ENCODE peak calls at places on chromosomes 5 and 9, in four cellular contexts. V is iris pigment epithelial cell; U is stimulated activated CD8-positive, alpha-beta memory T cell treated with anti-CD3 and anti-CD28 coated beads, Interleukin-4, amount 100 ng/mL, for 24 hours; O is naive B cell. J is an unnamed sample.

GRCh38 chr5:118478852-118479251 is 509.5 kb downstream of the DTWD2 start:
- DNase-seq in U (no peak), O (no peak), V (no peak), J (no peak)

GRCh38 chr9:87336914-87337333 is 160.7 kb upstream of the DAPK1 start:
- DNase-seq in O (no peak), V (peak; percentile 88), U (no peak), J (peak; percentile 94)

GRCh38 chr5:149414405-149415244 is 35.5 kb upstream of the IL17B start:
- DNase-seq in V (no peak), U (no peak), O (no peak), J (peak; percentile 93)

GRCh38 chr9:121455527-121456239 is 44.0 kb downstream of the GGTA1 start:
- DNase-seq in O (no peak), U (peak; percentile 15), V (no peak), J (no peak)

GRCh38 chr5:53334431-53334941 is 145.9 kb upstream of the FST start:
- DNase-seq in V (peak; percentile 88), U (no peak), O (no peak), J (peak; percentile 86)

GRCh38 chr5:200985-201384 is 9.7 kb downstream of the LRRC14B start:
- DNase-seq in V (no peak), U (no peak), O (no peak), J (no peak)

GRCh38 chr9:17929506-17929905 is 350.6 kb downstream of the SH3GL2 start:
- DNase-seq in V (no peak), U (no peak), O (no peak), J (no peak)

GRCh38 chr5:149795360-149795759 is 65.2 kb downstream of the PPARGC1B start:
- DNase-seq in U (no peak), V (no peak), O (no peak), J (no peak)

GRCh38 chr5:86199287-86199686 is 418.5 kb upstream of the COX7C start:
- DNase-seq in U (no peak), V (no peak), O (no peak), J (no peak)

GRCh38 chr5:127229185-127229889 is 61.3 kb upstream of the MEGF10 start:
- DNase-seq in V (peak; percentile 28), U (peak; percentile 12), O (peak; percentile 66), J (peak; percentile 26)

GRCh38 chr9:68685770-68686169 is 19.3 kb upstream of the PIP5K1B start:
- DNase-seq in U (no peak), V (no peak), O (peak; percentile 52), J (no peak)

GRCh38 chr5:143642791-143643190 is 169.2 kb upstream of the HMHB1 start:
- DNase-seq in U (no peak), V (no peak), O (no peak), J (no peak)

GRCh38 chr5:1548702-1549523 is 25.2 kb upstream of the LPCAT1 start:
- DNase-seq in O (no peak), V (no peak), U (no peak), J (no peak)

GRCh38 chr9:77883846-77884771 is 147.5 kb downstream of the GNAQ start:
- DNase-seq in O (no peak), V (peak; percentile 45), U (no peak), J (peak; percentile 68)

GRCh38 chr9:76926846-76927245 is 20.9 kb upstream of the PRUNE2 start:
- DNase-seq in O (no peak), U (no peak), V (no peak), J (no peak)

GRCh38 chr9:123654647-123655637 is 275.0 kb downstream of the DENND1A start:
- DNase-seq in V (no peak), O (no peak), U (no peak), J (no peak)

GRCh38 chr9:108241384-108241783 is 614.4 kb downstream of the ACTL7B start:
- DNase-seq in U (no peak), V (no peak), O (no peak), J (no peak)

GRCh38 chr9:137272241-137273094 is 5.1 kb upstream of the TOR4A start:
- DNase-seq in U (no peak), O (no peak), V (no peak), J (no peak)

GRCh38 chr9:131238402-131239021 is 37.8 kb downstream of the FAM78A start:
- DNase-seq in V (peak; percentile 50), U (no peak), O (no peak), J (peak; percentile 13)

GRCh38 chr5:17411436-17411835 is 86.6 kb upstream of the TAF11L2 start:
- DNase-seq in U (no peak), O (no peak), V (peak; percentile 85), J (peak; percentile 5)

GRCh38 chr5:135476615-135477493 is 24.7 kb upstream of the TIFAB start:
- DNase-seq in V (no peak), U (no peak), O (no peak), J (no peak)

GRCh38 chr9:7490317-7491108 is 309.1 kb downstream of the DMAC1 start:
- DNase-seq in V (no peak), U (no peak), O (no peak), J (no peak)

GRCh38 chr5:8517461-8517860 is 648.5 kb downstream of the MTRR start:
- DNase-seq in U (no peak), V (peak; percentile 49), O (no peak), J (no peak)

GRCh38 chr5:176848651-176849050 is 38.3 kb downstream of the UNC5A start:
- DNase-seq in O (no peak), V (no peak), U (no peak), J (no peak)

GRCh38 chr5:145925353-145925752 is 11.0 kb upstream of the SH3RF2 start:
- DNase-seq in U (no peak), V (peak; percentile 82), O (no peak), J (peak; percentile 84)

GRCh38 chr5:131245948-131246347 is 17.9 kb upstream of the CDC42SE2 start:
- DNase-seq in U (no peak), O (no peak), V (no peak), J (no peak)